ENCODE peak calls at places on chromosomes 12 and 14, in four cellular contexts. One of them, this sample, is unnamed. For H3K27me3, the result is how much of the 10 kb centered on the place peaks cover.

GRCh38 chr14:38400751-38401150 is 144.9 kb upstream of the CLEC14A start:
- DNase-seq in suprapubic skin: no peak
- DNase-seq in lung: no peak
- DNase-seq in AG04450: no peak
- DNase-seq in this sample: no peak

GRCh38 chr14:93135399-93135798 is 19.7 kb upstream of the ITPK1 start:
- DNase-seq in lung: no peak
- DNase-seq in AG04450: no peak
- DNase-seq in suprapubic skin: no peak
- DNase-seq in this sample: no peak

GRCh38 chr12:46884362-46884761 is 58.6 kb upstream of the SLC38A4 start:
- DNase-seq in suprapubic skin: no peak
- DNase-seq in lung: no peak
- DNase-seq in AG04450: no peak
- DNase-seq in this sample: no peak

GRCh38 chr14:99703381-99703780 is 19.3 kb downstream of the CYP46A1 start:
- DNase-seq in lung: no peak
- DNase-seq in suprapubic skin: no peak
- DNase-seq in AG04450: no peak
- DNase-seq in this sample: no peak

GRCh38 chr12:57135939-57136338 is 7.7 kb downstream of the LRP1 start:
- DNase-seq in suprapubic skin: peak
- DNase-seq in AG04450: no peak
- DNase-seq in lung: no peak
- DNase-seq in this sample: no peak

GRCh38 chr14:68679746-68680467 is 113.0 kb downstream of the ZFP36L1 start:
- DNase-seq in lung: no peak
- DNase-seq in suprapubic skin: peak
- DNase-seq in AG04450: no peak
- DNase-seq in this sample: no peak

GRCh38 chr12:58513866-58514265 is 406.4 kb downstream of the LRIG3 start:
- DNase-seq in AG04450: no peak
- DNase-seq in lung: no peak
- DNase-seq in suprapubic skin: no peak
- DNase-seq in this sample: no peak

GRCh38 chr12:110234197-110235154 is 46.6 kb upstream of the ATP2A2 start:
- DNase-seq in suprapubic skin: no peak
- DNase-seq in AG04450: no peak
- DNase-seq in lung: no peak
- DNase-seq in this sample: no peak

GRCh38 chr14:99633913-99634312 is 11.0 kb upstream of the HHIPL1 start:
- DNase-seq in AG04450: no peak
- DNase-seq in suprapubic skin: no peak
- DNase-seq in lung: no peak
- DNase-seq in this sample: no peak

GRCh38 chr14:102928412-102929348 is 6.2 kb downstream of the AMN start:
- DNase-seq in lung: peak
- DNase-seq in AG04450: no peak
- DNase-seq in suprapubic skin: peak
- DNase-seq in this sample: peak

GRCh38 chr14:61453103-61453767 is 131.9 kb downstream of the PRKCH start:
- DNase-seq in lung: no peak
- DNase-seq in AG04450: no peak
- DNase-seq in suprapubic skin: no peak
- DNase-seq in this sample: no peak
- TF ChIP-seq CTCF in lung: no peak
- TF ChIP-seq CTCF in AG04450: no peak
- TF ChIP-seq CTCF in suprapubic skin: no peak
- TF ChIP-seq CTCF in this sample: no peak

GRCh38 chr14:84453541-84453940 is 1076.4 kb upstream of the FLRT2 start:
- DNase-seq in AG04450: no peak
- DNase-seq in suprapubic skin: no peak
- DNase-seq in lung: no peak
- DNase-seq in this sample: no peak

GRCh38 chr14:84458881-84459280 is 1071.1 kb upstream of the FLRT2 start:
- DNase-seq in suprapubic skin: no peak
- DNase-seq in AG04450: no peak
- DNase-seq in lung: no peak
- DNase-seq in this sample: no peak

GRCh38 chr14:84454114-84454513 is 1075.8 kb upstream of the FLRT2 start:
- DNase-seq in suprapubic skin: no peak
- DNase-seq in AG04450: no peak
- DNase-seq in lung: no peak
- DNase-seq in this sample: no peak
- H3K27me3 ChIP-seq in suprapubic skin: under half
- H3K27me3 ChIP-seq in AG04450: under half
- H3K27me3 ChIP-seq in lung: under half
- H3K27me3 ChIP-seq in this sample: under half

GRCh38 chr14:63012171-63012570 is 33.1 kb downstream of the KCNH5 start:
- DNase-seq in lung: no peak
- DNase-seq in AG04450: no peak
- DNase-seq in suprapubic skin: no peak
- DNase-seq in this sample: no peak

GRCh38 chr14:63011609-63012008 is 33.6 kb downstream of the KCNH5 start:
- DNase-seq in suprapubic skin: no peak
- DNase-seq in lung: no peak
- DNase-seq in AG04450: no peak
- DNase-seq in this sample: no peak

DNA sequence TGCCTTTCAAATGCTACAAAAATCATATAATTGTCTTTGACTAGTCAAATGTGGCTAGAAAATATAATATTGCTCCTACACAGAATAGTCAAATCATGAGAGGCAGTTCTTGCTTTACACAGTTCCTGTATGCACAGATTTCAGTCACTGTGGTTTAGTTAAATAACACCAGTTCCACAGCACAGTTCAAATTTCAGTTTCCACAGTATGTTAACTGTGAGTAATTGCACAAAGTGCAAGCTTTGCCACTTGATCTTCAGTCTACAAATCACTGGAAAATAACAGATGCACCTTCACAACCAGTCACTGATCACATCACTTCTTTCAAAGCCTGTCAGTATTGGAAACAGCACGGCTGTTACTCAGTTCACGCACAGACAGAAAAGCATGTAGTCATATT is 38.7 kb downstream of the KCNH5 start:
- DNase-seq in lung: no peak
- DNase-seq in suprapubic skin: no peak
- DNase-seq in AG04450: no peak
- DNase-seq in this sample: no peak
- H3K4me3 ChIP-seq in lung: no peak
- H3K4me3 ChIP-seq in suprapubic skin: no peak
- H3K4me3 ChIP-seq in AG04450: no peak
- H3K4me3 ChIP-seq in this sample: no peak

GRCh38 chr14:89040080-89040437 is 215.6 kb downstream of the TTC8 start:
- DNase-seq in AG04450: no peak
- DNase-seq in suprapubic skin: no peak
- DNase-seq in lung: no peak
- DNase-seq in this sample: no peak

GRCh38 chr14:89037065-89037464 is 212.6 kb downstream of the TTC8 start:
- DNase-seq in AG04450: no peak
- DNase-seq in lung: no peak
- DNase-seq in suprapubic skin: no peak
- DNase-seq in this sample: no peak

GRCh38 chr14:89040438-89041244 is 216.2 kb downstream of the TTC8 start:
- DNase-seq in AG04450: peak
- DNase-seq in lung: peak
- DNase-seq in suprapubic skin: peak
- DNase-seq in this sample: peak

GRCh38 chr14:89042021-89042420 is 217.6 kb downstream of the TTC8 start:
- DNase-seq in AG04450: no peak
- DNase-seq in lung: no peak
- DNase-seq in suprapubic skin: no peak
- DNase-seq in this sample: no peak

DNA sequence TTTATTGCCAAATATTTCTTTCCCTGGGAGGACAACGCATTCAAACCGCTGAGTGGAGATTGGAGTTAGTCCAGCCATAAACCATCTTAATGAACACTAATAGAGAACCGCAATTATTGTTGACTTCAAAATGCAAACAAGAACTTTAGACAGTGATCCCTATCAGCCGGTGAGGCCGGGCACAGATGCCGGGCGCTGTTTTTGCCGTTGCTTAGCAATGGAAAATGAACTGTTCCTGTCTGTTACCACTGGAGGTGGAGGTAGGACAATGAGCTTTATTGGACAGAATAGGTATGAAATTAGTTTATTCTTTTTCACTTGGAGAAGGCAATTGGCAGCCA is 216.8 kb downstream of the TTC8 start:
- DNase-seq in AG04450: peak
- DNase-seq in lung: peak
- DNase-seq in suprapubic skin: no peak
- DNase-seq in this sample: peak
- TF ChIP-seq CTCF in AG04450: no peak
- TF ChIP-seq CTCF in lung: no peak
- TF ChIP-seq CTCF in suprapubic skin: no peak
- TF ChIP-seq CTCF in this sample: no peak

GRCh38 chr12:99108924-99109323 is 463.8 kb downstream of the APAF1 start:
- DNase-seq in suprapubic skin: no peak
- DNase-seq in AG04450: no peak
- DNase-seq in lung: no peak
- DNase-seq in this sample: no peak
- H3K27me3 ChIP-seq in suprapubic skin: under half
- H3K27me3 ChIP-seq in AG04450: under half
- H3K27me3 ChIP-seq in lung: under half
- H3K27me3 ChIP-seq in this sample: under half

GRCh38 chr12:49924847-49925246 is 21.1 kb upstream of the FAIM2 start:
- DNase-seq in AG04450: no peak
- DNase-seq in suprapubic skin: no peak
- DNase-seq in lung: no peak
- DNase-seq in this sample: no peak
- H3K4me3 ChIP-seq in AG04450: no peak
- H3K4me3 ChIP-seq in suprapubic skin: no peak
- H3K4me3 ChIP-seq in lung: no peak
- H3K4me3 ChIP-seq in this sample: no peak

DNA sequence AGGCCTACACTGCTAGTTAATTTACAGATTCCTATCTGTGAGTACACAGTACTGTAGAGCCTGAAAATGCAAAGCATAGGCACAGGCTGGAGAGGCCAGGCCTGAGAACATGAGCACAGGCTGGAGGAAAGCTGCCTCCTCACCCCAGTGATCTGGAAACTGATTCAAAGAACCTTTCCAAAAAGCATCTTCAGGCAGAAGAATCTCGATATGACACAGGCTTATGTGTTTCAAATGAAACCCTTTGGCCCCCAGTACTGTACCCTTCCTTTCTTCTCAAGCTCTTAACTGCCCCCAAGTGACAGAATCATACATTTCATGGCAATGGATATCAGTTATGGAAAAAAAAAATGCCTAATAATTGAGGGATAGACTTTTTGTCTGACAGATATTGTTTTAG is 122.0 kb downstream of the KCNC2 start:
- DNase-seq in suprapubic skin: no peak
- DNase-seq in AG04450: no peak
- DNase-seq in lung: no peak
- DNase-seq in this sample: no peak
- TF ChIP-seq CTCF in suprapubic skin: no peak
- TF ChIP-seq CTCF in AG04450: no peak
- TF ChIP-seq CTCF in lung: no peak
- TF ChIP-seq CTCF in this sample: no peak

DNA sequence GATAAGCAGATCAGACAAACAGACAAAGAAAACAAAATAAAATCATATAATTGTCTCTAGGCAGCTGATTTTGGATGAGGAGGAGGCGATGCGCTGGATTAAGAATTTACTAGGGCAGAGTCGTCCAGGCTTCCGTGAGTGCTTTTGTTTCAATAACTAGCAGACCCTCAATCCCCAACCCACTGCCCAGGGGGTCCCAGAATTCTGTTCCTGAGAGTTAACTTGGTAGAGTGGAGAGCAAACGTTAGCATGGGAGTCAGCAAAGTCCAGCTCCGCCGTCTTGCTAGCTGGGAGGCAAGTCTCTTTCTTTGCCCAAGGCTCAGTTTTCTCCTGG is 95.5 kb upstream of the TBX5 start:
- DNase-seq in lung: no peak
- DNase-seq in suprapubic skin: no peak
- DNase-seq in AG04450: no peak
- DNase-seq in this sample: no peak
- H3K27me3 ChIP-seq in lung: under half
- H3K27me3 ChIP-seq in suprapubic skin: half or more
- H3K27me3 ChIP-seq in AG04450: under half
- H3K27me3 ChIP-seq in this sample: under half

GRCh38 chr12:64673490-64674169 is 63.3 kb downstream of the RASSF3 start:
- DNase-seq in lung: no peak
- DNase-seq in suprapubic skin: no peak
- DNase-seq in AG04450: no peak
- DNase-seq in this sample: no peak

GRCh38 chr12:64670856-64671639 is 60.8 kb downstream of the RASSF3 start:
- DNase-seq in AG04450: no peak
- DNase-seq in lung: peak
- DNase-seq in suprapubic skin: no peak
- DNase-seq in this sample: no peak

GRCh38 chr12:64674367-64674922 is 64.2 kb downstream of the RASSF3 start:
- DNase-seq in suprapubic skin: no peak
- DNase-seq in AG04450: no peak
- DNase-seq in lung: no peak
- DNase-seq in this sample: no peak

GRCh38 chr12:64671682-64672081 is 61.4 kb downstream of the RASSF3 start:
- DNase-seq in suprapubic skin: no peak
- DNase-seq in AG04450: no peak
- DNase-seq in lung: no peak
- DNase-seq in this sample: no peak

GRCh38 chr12:64672925-64673409 is 62.7 kb downstream of the RASSF3 start:
- DNase-seq in suprapubic skin: no peak
- DNase-seq in lung: peak
- DNase-seq in AG04450: no peak
- DNase-seq in this sample: peak
- H3K4me3 ChIP-seq in suprapubic skin: no peak
- H3K4me3 ChIP-seq in lung: no peak
- H3K4me3 ChIP-seq in AG04450: no peak
- H3K4me3 ChIP-seq in this sample: no peak

GRCh38 chr14:103927566-103927965 is 690 bp upstream of the TDRD9 start:
- DNase-seq in AG04450: no peak
- DNase-seq in lung: no peak
- DNase-seq in suprapubic skin: no peak
- DNase-seq in this sample: no peak

GRCh38 chr14:103931422-103931821 is 3.2 kb downstream of the TDRD9 start:
- DNase-seq in AG04450: no peak
- DNase-seq in lung: no peak
- DNase-seq in suprapubic skin: no peak
- DNase-seq in this sample: no peak

GRCh38 chr14:103932791-103933490 is 4.7 kb downstream of the TDRD9 start:
- DNase-seq in suprapubic skin: no peak
- DNase-seq in lung: no peak
- DNase-seq in AG04450: no peak
- DNase-seq in this sample: no peak

GRCh38 chr14:103928011-103928890 is at the start of gene TDRD9:
- DNase-seq in lung: no peak
- DNase-seq in suprapubic skin: no peak
- DNase-seq in AG04450: no peak
- DNase-seq in this sample: no peak

GRCh38 chr14:103930051-103930604 is 1.9 kb downstream of the TDRD9 start:
- DNase-seq in suprapubic skin: no peak
- DNase-seq in lung: no peak
- DNase-seq in AG04450: no peak
- DNase-seq in this sample: no peak
- TF ChIP-seq CTCF in suprapubic skin: no peak
- TF ChIP-seq CTCF in lung: no peak
- TF ChIP-seq CTCF in AG04450: no peak
- TF ChIP-seq CTCF in this sample: no peak

This sample was measured in pancreas.